ENCODE peak calls at places on chromosomes 4 and X, in seven cellular contexts. E, A, S, F, I, G and U are unnamed samples.

GRCh38 chr4:121863787-121864186 is 6.5 kb downstream of the BBS7 start:
- DNase-seq in G (no peak), E (no peak), F (no peak), S (no peak), A (no peak), I (no peak), U (no peak)

GRCh38 chr4:145420595-145421214 is 60.9 kb upstream of the SMAD1 start:
- DNase-seq in G (no peak), F (no peak), E (no peak), I (no peak), A (no peak), S (no peak), U (no peak)

GRCh38 chr4:183164963-183165362 is 65.9 kb downstream of the WWC2 start:
- DNase-seq in E (no peak), S (no peak), A (no peak), F (no peak), I (no peak), G (no peak), U (no peak)

GRCh38 chr4:52823478-52824092 is 38.5 kb upstream of the RASL11B start:
- DNase-seq in A (no peak), E (no peak), G (no peak), F (no peak), I (no peak), S (no peak), U (peak; percentile 96)

GRCh38 chr4:1211951-1212545 is 36.9 kb downstream of the CTBP1 start:
- DNase-seq in S (peak; percentile 77), E (no peak), A (peak; percentile 51), I (no peak), G (no peak), F (no peak), U (no peak)

GRCh38 chrX:22974616-22975015 is 25.1 kb upstream of the DDX53 start:
- DNase-seq in G (no peak), E (no peak), A (no peak), S (no peak), I (no peak), F (no peak), U (no peak)

GRCh38 chr4:152572417-152573086 is 36.7 kb upstream of the FBXW7 start:
- DNase-seq in G (no peak), I (no peak), F (no peak), E (no peak), A (no peak), S (no peak), U (peak; percentile 96)

GRCh38 chr4:177726111-177726510 is 283.9 kb upstream of the AGA start:
- DNase-seq in A (no peak), I (no peak), E (no peak), S (no peak), G (no peak), F (no peak), U (peak; percentile 67)

GRCh38 chrX:115413246-115413878 is 123.8 kb downstream of the LUZP4 start:
- DNase-seq in E (no peak), A (no peak), F (no peak), S (no peak), G (no peak), I (no peak), U (no peak)

GRCh38 chr4:135508006-135508714 is 1306.6 kb upstream of the PABPC4L start:
- DNase-seq in A (no peak), S (no peak), F (no peak), E (no peak), G (peak; percentile 23), I (no peak), U (peak; percentile 95)

GRCh38 chrX:139199945-139200344 is 330.6 kb upstream of the F9 start:
- DNase-seq in I (no peak), G (no peak), A (no peak), F (no peak), S (no peak), E (no peak), U (no peak)

GRCh38 chrX:31186693-31187338 is 115.0 kb upstream of the FTHL17 start:
- DNase-seq in G (no peak), F (no peak), I (no peak), A (no peak), S (no peak), E (no peak), U (no peak)

GRCh38 chr4:8409271-8410065 is 31.1 kb downstream of the ACOX3 start:
- DNase-seq in S (peak; percentile 68), I (peak; percentile 74), G (no peak), A (peak; percentile 69), F (no peak), E (no peak), U (no peak)

GRCh38 chr4:140047017-140047640 is 106.9 kb downstream of the MAML3 start:
- DNase-seq in G (no peak), F (no peak), S (no peak), E (peak; percentile 38), A (no peak), I (no peak), U (peak; percentile 72)

GRCh38 chr4:140315970-140316369 is 57.5 kb upstream of the SCOC start:
- DNase-seq in I (no peak), F (no peak), A (no peak), S (no peak), E (no peak), G (no peak), U (no peak)

GRCh38 chrX:68571292-68572256 is 72.7 kb downstream of the YIPF6 start:
- DNase-seq in F (no peak), I (no peak), G (no peak), E (no peak), S (no peak), A (no peak), U (peak; percentile 90)

GRCh38 chr4:8516996-8517550 is 63.1 kb upstream of the GPR78 start:
- DNase-seq in G (no peak), S (no peak), A (no peak), E (no peak), I (no peak), F (no peak), U (peak; percentile 7)

GRCh38 chrX:23334871-23335599 is 386 bp downstream of the PTCHD1 start:
- DNase-seq in G (no peak), I (no peak), E (no peak), F (no peak), S (no peak), A (no peak), U (no peak)

GRCh38 chr4:37889849-37890500 is 909 bp upstream of the TBC1D1 start:
- DNase-seq in G (no peak), A (no peak), I (no peak), S (peak; percentile 89), E (no peak), F (no peak), U (no peak)

GRCh38 chr4:184331155-184331995 is 113.7 kb upstream of the ENPP6 start:
- DNase-seq in G (peak; percentile 61), E (no peak), S (no peak), I (no peak), F (no peak), A (no peak), U (peak; percentile 59)

GRCh38 chrX:17580529-17581155 is 156.7 kb upstream of the SCML1 start:
- DNase-seq in S (peak; percentile 69), I (no peak), G (no peak), E (no peak), A (no peak), F (no peak), U (no peak)

DNA sequence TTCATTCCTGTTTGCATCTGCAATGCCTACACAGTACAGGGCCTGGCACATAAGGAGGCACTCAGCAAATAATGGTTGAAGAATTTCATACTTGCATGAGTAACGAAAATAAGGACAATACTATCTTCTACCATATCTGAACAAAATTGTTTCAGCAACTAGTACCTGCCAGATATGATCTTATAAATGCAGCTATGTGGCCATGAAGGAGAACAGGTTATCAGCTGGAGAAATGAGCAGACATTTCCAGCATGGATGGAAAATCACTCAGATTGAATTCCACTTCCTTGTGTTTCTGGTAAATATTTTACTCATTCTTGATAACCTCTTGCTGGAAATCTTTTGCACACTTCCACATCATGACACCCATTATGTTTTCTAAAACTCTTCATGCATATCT is 204.0 kb downstream of the ADAMTS3 start:
- DNase-seq in A (no peak), E (no peak), S (no peak), I (no peak), F (no peak), G (no peak), U (no peak)
- H3K36me3 ChIP-seq in A (no peaks in the 10 kb centered on the region), E (no peaks in the 10 kb centered on the region), S (no peaks in the 10 kb centered on the region), I (no peaks in the 10 kb centered on the region), F (no peaks in the 10 kb centered on the region), G (no peaks in the 10 kb centered on the region), U (no peaks in the 10 kb centered on the region)

DNA sequence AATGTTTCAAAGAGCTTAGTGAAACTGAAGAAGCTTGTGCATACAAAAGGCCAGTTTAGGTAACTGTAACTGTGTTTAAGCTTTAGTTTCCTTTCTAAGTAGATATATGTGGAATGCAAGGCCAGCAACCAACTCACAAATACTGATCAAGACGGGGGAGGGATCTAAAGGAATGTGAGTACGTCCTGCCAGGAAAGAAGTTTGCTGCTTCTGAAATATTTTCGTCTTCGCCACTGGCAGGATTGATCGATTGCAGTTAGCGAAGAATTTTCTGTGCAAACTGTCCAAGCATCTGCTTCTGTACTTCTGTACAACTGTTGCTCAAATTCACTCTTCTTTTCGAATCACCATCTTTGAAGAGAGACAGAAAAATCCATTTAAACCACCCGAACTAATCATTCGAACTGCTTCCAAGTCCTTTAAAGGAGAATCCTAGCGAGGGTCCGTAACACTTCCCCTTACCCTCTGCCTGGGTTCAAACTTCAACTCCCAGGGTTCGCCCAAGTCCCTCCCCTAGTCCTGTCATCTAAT is 373 bp upstream of the INTS6L start:
- DNase-seq in G (peak; percentile 17), F (no peak), S (no peak), I (no peak), E (no peak), A (no peak), U (peak; percentile 19)
- H3K4me3 ChIP-seq in G (peak overlapping the region; percentile 77), F (peak overlapping the region; percentile 78), S (peak overlapping the region; percentile 72), I (peak overlapping the region; percentile 72), E (peak overlapping the region; percentile 88), A (peak overlapping the region; percentile 58), U (peak overlapping the region; percentile 73)

DNA sequence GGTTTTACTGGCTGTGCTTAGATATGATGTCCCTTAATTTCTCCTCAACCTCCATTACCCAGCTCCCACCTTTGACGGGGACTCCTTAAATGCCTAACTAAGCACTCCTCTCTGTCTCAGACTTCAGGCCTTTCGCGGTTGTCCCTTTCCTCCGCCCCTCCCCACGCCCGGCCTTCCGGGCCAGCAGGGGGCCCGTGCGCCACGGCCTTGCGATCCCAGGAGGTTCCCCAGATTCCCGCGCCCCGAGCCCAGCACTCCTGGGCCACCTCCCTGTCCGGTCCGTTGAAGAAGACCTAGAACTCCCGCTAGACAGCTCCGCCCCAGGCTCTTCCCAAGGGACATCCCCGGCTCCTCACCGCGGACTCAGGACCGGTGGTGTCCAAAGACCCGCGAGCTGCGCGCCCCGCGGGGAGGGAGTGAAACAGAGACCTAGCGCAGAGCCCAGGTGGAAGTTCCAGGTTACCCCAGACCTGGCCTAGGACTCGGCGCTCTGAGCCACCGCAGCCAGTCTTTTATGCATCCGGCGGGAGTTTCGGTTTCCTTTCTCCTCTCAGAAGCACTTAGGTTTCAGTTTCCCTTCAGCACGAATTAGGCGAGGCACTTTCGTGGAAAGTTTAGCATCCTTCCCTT is at the start of gene DDX60:
- DNase-seq in I (peak; percentile 69), S (peak; percentile 85), F (peak; percentile 85), G (peak; percentile 96), A (peak; percentile 85), E (peak; percentile 25), U (peak; percentile 72)
- TF ChIP-seq CTCF in I (peak; percentile 63), S (peak; percentile 63), F (no peak), G (peak; percentile 37), A (peak; percentile 58), E (peak; percentile 43), U (peak; percentile 67)

DNA sequence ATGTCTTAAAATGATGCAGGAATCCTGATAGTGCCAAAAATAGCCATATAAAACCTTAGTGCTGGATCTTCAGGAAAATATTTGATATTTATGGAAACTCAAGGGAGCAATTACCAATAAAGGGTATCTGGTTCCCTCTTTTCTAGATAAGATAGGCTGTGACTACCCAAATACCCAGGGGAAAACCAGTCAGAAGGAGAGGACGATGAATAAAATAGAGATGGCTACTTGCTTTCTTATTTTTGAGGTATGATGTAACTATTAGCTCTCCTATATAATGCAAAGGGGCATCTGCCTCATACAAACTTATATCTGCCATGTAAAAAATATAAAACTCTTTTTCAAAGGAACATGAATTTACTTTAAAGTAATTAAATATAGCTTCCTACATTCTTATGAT is 23.4 kb upstream of the COX18 start:
- DNase-seq in F (no peak), S (no peak), G (no peak), I (no peak), A (no peak), E (no peak), U (no peak)
- H3K36me3 ChIP-seq in F (no peaks in the 10 kb centered on the region), S (peaks cover 82% of the 10 kb centered on the region), G (peaks cover 2% of the 10 kb centered on the region), I (peaks cover 68% of the 10 kb centered on the region), A (peaks cover 77% of the 10 kb centered on the region), E (peaks cover 44% of the 10 kb centered on the region), U (peaks cover 12% of the 10 kb centered on the region)